ENCODE peak calls at places on chromosome 11, in four cellular contexts. One of them, this sample, is unnamed.

GRCh38 chr11:88068848-88069554 is 106.2 kb downstream of the RAB38 start:
- DNase-seq in HFF-Myc: no peak
- DNase-seq in astrocyte of the cerebellum: no peak
- DNase-seq in lower lobe of right lung: peak
- DNase-seq in this sample: no peak

GRCh38 chr11:3609416-3610265 is 32.2 kb downstream of the ART5 start:
- DNase-seq in HFF-Myc: peak
- DNase-seq in astrocyte of the cerebellum: no peak
- DNase-seq in lower lobe of right lung: no peak
- DNase-seq in this sample: no peak

GRCh38 chr11:60700689-60701508 is 1.5 kb downstream of the MS4A8 start:
- DNase-seq in HFF-Myc: no peak
- DNase-seq in astrocyte of the cerebellum: no peak
- DNase-seq in lower lobe of right lung: no peak
- DNase-seq in this sample: no peak

GRCh38 chr11:68411501-68411991 is 49.0 kb upstream of the PPP6R3 start:
- DNase-seq in HFF-Myc: no peak
- DNase-seq in astrocyte of the cerebellum: no peak
- DNase-seq in lower lobe of right lung: peak
- DNase-seq in this sample: no peak

GRCh38 chr11:573146-573759 is 3.0 kb upstream of the PHRF1 start:
- DNase-seq in HFF-Myc: no peak
- DNase-seq in astrocyte of the cerebellum: no peak
- DNase-seq in lower lobe of right lung: no peak
- DNase-seq in this sample: no peak

GRCh38 chr11:128335729-128336128 is 251.6 kb downstream of the ETS1 start:
- DNase-seq in HFF-Myc: no peak
- DNase-seq in astrocyte of the cerebellum: no peak
- DNase-seq in lower lobe of right lung: no peak
- DNase-seq in this sample: no peak

GRCh38 chr11:99154277-99154676 is 133.5 kb downstream of the CNTN5 start:
- DNase-seq in HFF-Myc: no peak
- DNase-seq in astrocyte of the cerebellum: no peak
- DNase-seq in lower lobe of right lung: no peak
- DNase-seq in this sample: no peak

GRCh38 chr11:1573077-1573846 is 1.2 kb upstream of the DUSP8 start:
- DNase-seq in HFF-Myc: no peak
- DNase-seq in astrocyte of the cerebellum: no peak
- DNase-seq in lower lobe of right lung: no peak
- DNase-seq in this sample: no peak

GRCh38 chr11:78424334-78425270 is 7.0 kb upstream of the GAB2 start:
- DNase-seq in HFF-Myc: no peak
- DNase-seq in astrocyte of the cerebellum: no peak
- DNase-seq in lower lobe of right lung: no peak
- DNase-seq in this sample: no peak

DNA sequence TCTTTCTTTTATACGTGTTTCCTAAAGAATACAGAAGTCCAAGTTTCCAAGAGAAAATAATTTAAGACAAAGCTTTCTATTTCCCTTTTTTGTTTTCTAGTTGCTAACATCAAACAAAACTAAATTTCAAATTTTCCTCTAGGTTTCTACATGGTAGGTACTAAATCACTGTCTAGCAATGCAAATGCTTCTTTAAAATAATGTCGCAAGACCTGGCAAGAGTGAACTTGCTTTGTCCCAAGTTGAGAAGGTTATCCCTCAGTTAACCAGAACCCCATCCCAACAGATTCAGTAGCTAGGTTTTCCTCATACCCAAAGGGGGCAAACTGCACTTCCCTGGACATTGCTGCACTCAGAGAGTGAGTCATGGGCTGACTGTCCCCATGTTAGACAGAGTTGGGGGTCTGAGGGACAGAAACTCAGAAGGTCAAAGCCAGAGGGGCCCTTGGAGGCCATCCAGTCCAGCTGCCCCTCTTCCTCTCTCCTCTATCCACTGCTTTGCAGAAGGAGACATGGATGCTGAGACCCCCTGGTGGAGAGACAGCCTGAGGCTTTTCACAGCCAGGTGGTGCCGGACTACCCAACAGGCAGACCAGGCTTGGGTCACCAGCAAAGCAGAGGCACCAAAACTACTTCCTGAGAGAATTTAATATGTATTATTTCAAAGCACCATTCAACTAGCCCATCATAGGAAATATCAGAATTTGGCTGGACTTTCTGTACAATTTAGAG is 23.1 kb downstream of the OR2AT4 start:
- DNase-seq in HFF-Myc: no peak
- DNase-seq in astrocyte of the cerebellum: no peak
- DNase-seq in lower lobe of right lung: no peak
- DNase-seq in this sample: no peak
- TF ChIP-seq CTCF in HFF-Myc: peak
- TF ChIP-seq CTCF in astrocyte of the cerebellum: peak
- TF ChIP-seq CTCF in lower lobe of right lung: no peak
- TF ChIP-seq CTCF in this sample: peak

DNA sequence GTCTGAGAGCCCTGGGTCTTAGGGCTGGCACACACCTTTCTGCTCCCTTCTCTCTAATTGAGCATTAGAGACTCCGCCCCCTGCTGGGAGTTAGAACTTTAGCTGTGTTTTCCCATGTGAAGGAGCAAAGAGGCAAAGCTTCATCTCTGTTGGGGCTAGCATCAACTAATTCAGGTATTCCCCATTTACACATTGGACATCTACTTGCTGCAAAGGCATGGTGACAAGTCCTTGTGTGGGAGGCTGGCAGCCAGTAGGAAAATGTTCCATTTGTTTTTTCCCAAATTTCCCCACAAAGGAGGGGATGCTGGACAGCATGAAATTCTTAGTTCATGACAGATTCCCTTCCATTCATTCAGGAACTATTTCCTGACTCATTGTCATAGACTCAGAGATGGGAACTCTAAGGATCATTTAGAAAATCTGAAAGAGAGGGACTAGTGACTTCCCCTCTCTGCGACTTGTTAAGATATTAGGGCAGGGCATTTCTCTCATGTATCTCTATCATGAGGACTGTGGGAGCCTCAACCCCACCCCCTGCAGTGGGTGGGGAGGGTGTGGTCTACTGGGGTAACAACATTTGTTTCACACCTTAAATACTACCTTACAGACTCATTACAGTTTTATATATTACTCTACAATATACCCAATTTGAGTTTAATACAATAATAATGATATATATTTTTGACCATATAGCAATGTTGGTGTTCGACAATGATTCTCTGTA is 3.7 kb downstream of the CD44 start:
- DNase-seq in HFF-Myc: no peak
- DNase-seq in astrocyte of the cerebellum: no peak
- DNase-seq in lower lobe of right lung: no peak
- DNase-seq in this sample: no peak
- H3K4me3 ChIP-seq in HFF-Myc: peak
- H3K4me3 ChIP-seq in astrocyte of the cerebellum: peak
- H3K4me3 ChIP-seq in lower lobe of right lung: peak
- H3K4me3 ChIP-seq in this sample: peak

GRCh38 chr11:47553417-47553746 is 450 bp upstream of the CELF1 start:
- DNase-seq in HFF-Myc: no peak
- DNase-seq in astrocyte of the cerebellum: no peak
- DNase-seq in lower lobe of right lung: no peak
- DNase-seq in this sample: no peak
- TF ChIP-seq CTCF in HFF-Myc: no peak
- TF ChIP-seq CTCF in astrocyte of the cerebellum: no peak
- TF ChIP-seq CTCF in lower lobe of right lung: peak
- TF ChIP-seq CTCF in this sample: no peak

DNA sequence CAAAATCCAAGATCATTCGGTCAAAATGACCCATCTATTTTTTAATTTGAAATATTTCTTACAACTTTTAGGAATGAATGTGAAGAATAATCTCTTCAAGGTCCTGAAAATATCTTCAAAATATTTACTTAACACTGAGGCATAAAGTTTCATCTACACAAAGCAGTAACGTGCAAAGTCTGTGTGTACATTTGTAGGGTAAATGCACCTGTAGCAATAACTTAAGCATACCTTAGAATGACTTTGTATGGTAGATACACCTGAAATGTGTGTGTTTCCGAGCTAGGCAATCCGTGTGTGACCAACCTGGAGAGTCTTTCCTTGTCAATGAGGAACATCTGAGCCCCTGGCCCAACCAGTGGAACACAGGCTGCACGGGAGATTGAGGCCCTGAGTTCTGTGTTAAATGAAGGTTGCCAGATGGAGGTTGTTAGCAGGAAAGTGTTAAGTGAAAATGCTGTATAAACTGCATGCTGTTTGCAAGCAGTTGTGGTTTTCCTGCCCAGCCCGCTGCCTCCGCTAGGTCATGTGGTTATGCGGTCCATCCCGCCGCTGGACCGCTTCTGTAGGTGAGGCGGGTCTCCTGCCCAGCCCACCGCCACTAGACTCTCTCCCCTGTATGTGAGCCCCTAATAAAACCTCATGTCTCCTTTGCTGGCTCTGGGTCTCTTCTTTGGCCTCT is 7.6 kb upstream of the CTR9 start:
- DNase-seq in HFF-Myc: no peak
- DNase-seq in astrocyte of the cerebellum: no peak
- DNase-seq in lower lobe of right lung: no peak
- DNase-seq in this sample: no peak
- H3K4me3 ChIP-seq in HFF-Myc: no peak
- H3K4me3 ChIP-seq in astrocyte of the cerebellum: no peak
- H3K4me3 ChIP-seq in lower lobe of right lung: no peak
- H3K4me3 ChIP-seq in this sample: no peak

DNA sequence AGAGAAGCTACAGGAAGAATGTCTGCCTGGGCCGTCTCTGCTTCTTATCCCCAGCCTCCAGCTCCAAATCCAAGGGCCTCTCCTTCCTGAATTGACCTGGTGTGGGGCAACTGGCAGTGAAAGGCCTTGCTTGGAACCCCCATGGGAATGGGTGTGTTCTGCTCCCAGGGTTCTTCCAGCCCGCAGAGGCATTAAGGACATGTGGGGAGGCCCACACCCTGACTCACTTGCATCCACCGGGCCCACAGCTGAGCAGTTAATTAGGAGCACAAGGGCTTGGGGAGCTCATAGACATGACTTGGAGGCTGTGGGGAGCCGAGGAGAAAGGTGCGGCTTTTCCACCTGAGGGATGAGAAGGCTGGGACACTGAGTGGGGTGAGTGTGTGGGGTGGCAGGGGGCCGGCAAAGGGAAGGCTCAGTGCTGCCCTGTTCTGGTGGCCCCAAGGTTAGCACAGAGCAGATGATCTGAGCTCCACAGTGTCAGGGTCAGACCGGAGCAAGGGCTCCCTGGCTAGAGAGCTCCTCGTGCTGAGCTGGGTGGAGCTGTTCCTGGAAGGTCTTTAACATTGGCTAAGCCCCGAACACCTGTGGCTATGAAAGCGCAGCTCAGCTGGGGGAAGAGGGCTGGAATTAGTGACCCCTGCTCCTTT is 64.5 kb upstream of the NECTIN1 start:
- DNase-seq in HFF-Myc: no peak
- DNase-seq in astrocyte of the cerebellum: no peak
- DNase-seq in lower lobe of right lung: no peak
- DNase-seq in this sample: no peak
- TF ChIP-seq CTCF in HFF-Myc: no peak
- TF ChIP-seq CTCF in astrocyte of the cerebellum: no peak
- TF ChIP-seq CTCF in lower lobe of right lung: no peak
- TF ChIP-seq CTCF in this sample: no peak

GRCh38 chr11:44698228-44698923 is 28.4 kb upstream of the TSPAN18 start:
- DNase-seq in HFF-Myc: no peak
- DNase-seq in astrocyte of the cerebellum: no peak
- DNase-seq in lower lobe of right lung: no peak
- DNase-seq in this sample: no peak
- H3K4me3 ChIP-seq in HFF-Myc: no peak
- H3K4me3 ChIP-seq in astrocyte of the cerebellum: no peak
- H3K4me3 ChIP-seq in lower lobe of right lung: no peak
- H3K4me3 ChIP-seq in this sample: no peak

DNA sequence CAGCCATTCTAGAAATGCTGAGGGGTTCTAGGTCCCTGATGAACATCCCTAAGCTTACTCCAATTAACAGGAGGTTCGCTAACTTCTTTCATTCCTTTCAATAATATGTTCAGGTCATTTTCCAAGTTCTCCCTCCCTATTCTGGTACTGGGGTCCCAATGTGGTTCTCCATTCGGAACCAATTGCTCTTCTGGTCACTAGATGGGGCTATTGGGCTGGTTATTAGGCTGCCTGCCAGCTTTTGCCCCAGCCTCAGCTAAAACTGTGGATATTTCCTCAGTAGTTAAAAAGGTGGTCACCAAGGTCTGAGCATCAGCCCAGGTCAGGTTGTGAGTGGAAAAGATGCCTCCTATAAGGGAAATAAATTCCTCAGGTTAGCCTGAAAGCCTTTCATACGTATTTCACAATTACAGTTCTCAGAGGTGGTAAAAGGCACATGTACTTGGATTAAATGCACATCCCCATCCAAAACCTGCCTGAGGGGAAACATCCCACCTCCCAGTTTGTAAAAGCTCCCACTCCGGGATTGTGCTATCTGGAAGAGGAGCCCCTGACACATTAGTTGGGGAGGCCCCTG is 161.1 kb upstream of the CCDC179 start:
- DNase-seq in HFF-Myc: no peak
- DNase-seq in astrocyte of the cerebellum: peak
- DNase-seq in lower lobe of right lung: no peak
- DNase-seq in this sample: no peak
- TF ChIP-seq CTCF in HFF-Myc: peak
- TF ChIP-seq CTCF in astrocyte of the cerebellum: peak
- TF ChIP-seq CTCF in lower lobe of right lung: peak
- TF ChIP-seq CTCF in this sample: peak

GRCh38 chr11:62858201-62858600 is 18.8 kb upstream of the WDR74 start:
- DNase-seq in HFF-Myc: no peak
- DNase-seq in astrocyte of the cerebellum: no peak
- DNase-seq in lower lobe of right lung: no peak
- DNase-seq in this sample: no peak
- H3K4me3 ChIP-seq in HFF-Myc: peak
- H3K4me3 ChIP-seq in astrocyte of the cerebellum: no peak
- H3K4me3 ChIP-seq in lower lobe of right lung: no peak
- H3K4me3 ChIP-seq in this sample: no peak

DNA sequence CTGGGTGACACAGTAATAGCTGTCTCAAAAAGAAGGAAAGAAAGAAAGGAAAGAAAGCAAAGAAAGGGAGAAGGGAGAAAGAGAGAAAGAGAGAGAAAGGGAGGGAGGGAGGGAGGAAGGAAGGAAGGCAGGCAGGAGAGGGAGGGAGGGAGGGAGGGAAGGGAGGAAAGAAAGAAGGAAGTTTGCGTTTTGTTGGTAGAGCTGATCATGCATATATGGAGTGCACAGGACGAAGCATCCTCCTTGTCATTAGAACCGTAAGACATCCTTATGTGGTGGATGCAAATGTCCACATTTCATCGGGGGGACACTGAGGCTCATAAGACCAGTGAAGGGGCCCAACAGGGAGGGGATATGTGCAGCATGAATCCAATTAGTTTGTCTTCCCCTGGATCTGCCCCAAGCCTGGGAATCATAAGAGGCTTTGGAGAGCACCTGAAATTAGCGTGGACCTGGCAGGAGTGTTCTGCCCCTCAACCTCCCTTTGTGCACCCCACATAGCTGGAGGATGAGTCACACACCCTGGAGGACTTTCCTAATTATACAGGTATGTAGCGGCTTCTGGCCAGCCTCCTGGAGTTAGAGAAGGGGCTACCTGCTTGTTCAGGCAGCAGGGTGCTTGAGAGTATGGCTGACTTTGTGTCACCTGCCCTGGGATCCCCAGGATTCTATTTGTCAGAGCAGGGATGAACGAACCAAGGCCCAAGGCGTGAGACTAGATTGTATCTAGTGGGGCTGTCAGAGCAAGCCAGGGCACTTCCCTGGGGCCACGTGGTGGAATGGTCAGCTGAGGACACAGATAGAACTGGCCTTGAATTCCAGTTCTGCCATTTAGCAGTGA is 119.7 kb upstream of the CD82 start:
- DNase-seq in HFF-Myc: no peak
- DNase-seq in astrocyte of the cerebellum: no peak
- DNase-seq in lower lobe of right lung: no peak
- DNase-seq in this sample: no peak
- TF ChIP-seq CTCF in HFF-Myc: no peak
- TF ChIP-seq CTCF in astrocyte of the cerebellum: no peak
- TF ChIP-seq CTCF in lower lobe of right lung: no peak
- TF ChIP-seq CTCF in this sample: no peak